ENCODE peak calls at places on chromosomes 2 and 18, in seven cellular contexts. One of them, this sample, is unnamed.

GRCh38 chr2:67899187-67899586 is 163.6 kb downstream of the C1D start:
- DNase-seq in cardiac muscle cell: no peak
- DNase-seq in psoas muscle: no peak
- DNase-seq in H9: no peak
- DNase-seq in MCF 10A: no peak
- DNase-seq in dorsolateral prefrontal cortex: no peak
- DNase-seq in fibroblast of mammary gland: no peak
- DNase-seq in this sample: no peak

GRCh38 chr2:227412877-227413276 is 25.1 kb upstream of the SCYGR1 start:
- DNase-seq in dorsolateral prefrontal cortex: no peak
- DNase-seq in H9: no peak
- DNase-seq in cardiac muscle cell: no peak
- DNase-seq in psoas muscle: no peak
- DNase-seq in fibroblast of mammary gland: no peak
- DNase-seq in MCF 10A: no peak
- DNase-seq in this sample: no peak

GRCh38 chr18:3603460-3604259 is 153.7 kb downstream of the TGIF1 start:
- DNase-seq in psoas muscle: no peak
- DNase-seq in dorsolateral prefrontal cortex: no peak
- DNase-seq in MCF 10A: peak
- DNase-seq in cardiac muscle cell: no peak
- DNase-seq in H9: peak
- DNase-seq in fibroblast of mammary gland: peak
- DNase-seq in this sample: no peak

GRCh38 chr2:237304763-237305514 is 109.0 kb downstream of the COL6A3 start:
- DNase-seq in MCF 10A: peak
- DNase-seq in fibroblast of mammary gland: peak
- DNase-seq in H9: no peak
- DNase-seq in dorsolateral prefrontal cortex: no peak
- DNase-seq in cardiac muscle cell: no peak
- DNase-seq in psoas muscle: no peak
- DNase-seq in this sample: no peak

GRCh38 chr18:79897940-79898625 is 53.4 kb downstream of the SLC66A2 start:
- DNase-seq in psoas muscle: no peak
- DNase-seq in H9: no peak
- DNase-seq in MCF 10A: no peak
- DNase-seq in cardiac muscle cell: no peak
- DNase-seq in dorsolateral prefrontal cortex: no peak
- DNase-seq in fibroblast of mammary gland: no peak
- DNase-seq in this sample: no peak

GRCh38 chr2:139155991-139156390 is 375.8 kb upstream of the NXPH2 start:
- DNase-seq in fibroblast of mammary gland: no peak
- DNase-seq in dorsolateral prefrontal cortex: no peak
- DNase-seq in MCF 10A: no peak
- DNase-seq in psoas muscle: no peak
- DNase-seq in cardiac muscle cell: peak
- DNase-seq in H9: no peak
- DNase-seq in this sample: no peak

GRCh38 chr2:63189026-63189425 is 138.4 kb downstream of the OTX1 start:
- DNase-seq in H9: peak
- DNase-seq in dorsolateral prefrontal cortex: no peak
- DNase-seq in MCF 10A: peak
- DNase-seq in cardiac muscle cell: peak
- DNase-seq in fibroblast of mammary gland: peak
- DNase-seq in psoas muscle: no peak
- DNase-seq in this sample: peak

GRCh38 chr18:45845410-45845809 is 19.9 kb downstream of the SIGLEC15 start:
- DNase-seq in MCF 10A: no peak
- DNase-seq in psoas muscle: no peak
- DNase-seq in fibroblast of mammary gland: no peak
- DNase-seq in cardiac muscle cell: peak
- DNase-seq in dorsolateral prefrontal cortex: no peak
- DNase-seq in H9: no peak
- DNase-seq in this sample: no peak

GRCh38 chr2:197704434-197705142 is 581 bp upstream of the MARS2 start:
- DNase-seq in MCF 10A: no peak
- DNase-seq in H9: no peak
- DNase-seq in cardiac muscle cell: no peak
- DNase-seq in psoas muscle: no peak
- DNase-seq in dorsolateral prefrontal cortex: no peak
- DNase-seq in fibroblast of mammary gland: no peak
- DNase-seq in this sample: no peak

GRCh38 chr2:215392687-215393270 is 43.1 kb downstream of the FN1 start:
- DNase-seq in fibroblast of mammary gland: peak
- DNase-seq in H9: no peak
- DNase-seq in dorsolateral prefrontal cortex: no peak
- DNase-seq in MCF 10A: no peak
- DNase-seq in cardiac muscle cell: no peak
- DNase-seq in psoas muscle: no peak
- DNase-seq in this sample: no peak

GRCh38 chr2:196487426-196487825 is 152.1 kb upstream of the CCDC150 start:
- DNase-seq in dorsolateral prefrontal cortex: no peak
- DNase-seq in MCF 10A: no peak
- DNase-seq in fibroblast of mammary gland: peak
- DNase-seq in psoas muscle: no peak
- DNase-seq in H9: no peak
- DNase-seq in cardiac muscle cell: no peak
- DNase-seq in this sample: no peak

GRCh38 chr2:158740127-158740526 is 55.0 kb upstream of the DAPL1 start:
- DNase-seq in dorsolateral prefrontal cortex: no peak
- DNase-seq in H9: no peak
- DNase-seq in cardiac muscle cell: no peak
- DNase-seq in psoas muscle: no peak
- DNase-seq in fibroblast of mammary gland: peak
- DNase-seq in MCF 10A: no peak
- DNase-seq in this sample: no peak

GRCh38 chr18:30094556-30094955 is 948.0 kb downstream of the DSC3 start:
- DNase-seq in psoas muscle: no peak
- DNase-seq in cardiac muscle cell: no peak
- DNase-seq in H9: no peak
- DNase-seq in dorsolateral prefrontal cortex: no peak
- DNase-seq in MCF 10A: peak
- DNase-seq in fibroblast of mammary gland: peak
- DNase-seq in this sample: no peak

GRCh38 chr2:240240017-240240416 is 99.6 kb upstream of the OTOS start:
- DNase-seq in cardiac muscle cell: no peak
- DNase-seq in psoas muscle: no peak
- DNase-seq in MCF 10A: no peak
- DNase-seq in H9: no peak
- DNase-seq in dorsolateral prefrontal cortex: no peak
- DNase-seq in fibroblast of mammary gland: no peak
- DNase-seq in this sample: no peak

GRCh38 chr2:2868065-2868464 is 509.6 kb downstream of the EIPR1 start:
- DNase-seq in psoas muscle: no peak
- DNase-seq in H9: no peak
- DNase-seq in MCF 10A: no peak
- DNase-seq in cardiac muscle cell: no peak
- DNase-seq in dorsolateral prefrontal cortex: no peak
- DNase-seq in fibroblast of mammary gland: no peak
- DNase-seq in this sample: no peak

GRCh38 chr2:60958800-60959199 is 58.7 kb upstream of the PEX13 start:
- DNase-seq in cardiac muscle cell: no peak
- DNase-seq in fibroblast of mammary gland: peak
- DNase-seq in H9: no peak
- DNase-seq in dorsolateral prefrontal cortex: no peak
- DNase-seq in MCF 10A: peak
- DNase-seq in psoas muscle: no peak
- DNase-seq in this sample: no peak

GRCh38 chr2:241561811-241562210 is 3.3 kb downstream of the BOK start:
- DNase-seq in cardiac muscle cell: no peak
- DNase-seq in fibroblast of mammary gland: peak
- DNase-seq in dorsolateral prefrontal cortex: peak
- DNase-seq in psoas muscle: peak
- DNase-seq in H9: peak
- DNase-seq in MCF 10A: peak
- DNase-seq in this sample: no peak

GRCh38 chr18:28149810-28150420 is 27.0 kb downstream of the CDH2 start:
- DNase-seq in fibroblast of mammary gland: no peak
- DNase-seq in psoas muscle: no peak
- DNase-seq in dorsolateral prefrontal cortex: no peak
- DNase-seq in MCF 10A: no peak
- DNase-seq in H9: no peak
- DNase-seq in cardiac muscle cell: no peak
- DNase-seq in this sample: no peak

GRCh38 chr2:42216712-42217111 is 47.6 kb downstream of the EML4 start:
- DNase-seq in psoas muscle: no peak
- DNase-seq in MCF 10A: peak
- DNase-seq in H9: no peak
- DNase-seq in fibroblast of mammary gland: peak
- DNase-seq in cardiac muscle cell: no peak
- DNase-seq in dorsolateral prefrontal cortex: no peak
- DNase-seq in this sample: no peak

GRCh38 chr2:9813312-9814128 is 29.8 kb upstream of the TAF1B start:
- DNase-seq in psoas muscle: peak
- DNase-seq in MCF 10A: peak
- DNase-seq in dorsolateral prefrontal cortex: peak
- DNase-seq in fibroblast of mammary gland: peak
- DNase-seq in H9: peak
- DNase-seq in cardiac muscle cell: peak
- DNase-seq in this sample: peak

GRCh38 chr2:9812945-9813311 is 30.3 kb upstream of the TAF1B start:
- DNase-seq in psoas muscle: no peak
- DNase-seq in H9: no peak
- DNase-seq in cardiac muscle cell: no peak
- DNase-seq in fibroblast of mammary gland: no peak
- DNase-seq in dorsolateral prefrontal cortex: no peak
- DNase-seq in MCF 10A: no peak
- DNase-seq in this sample: no peak

GRCh38 chr2:9815844-9816279 is 27.4 kb upstream of the TAF1B start:
- DNase-seq in psoas muscle: no peak
- DNase-seq in cardiac muscle cell: no peak
- DNase-seq in MCF 10A: no peak
- DNase-seq in fibroblast of mammary gland: no peak
- DNase-seq in dorsolateral prefrontal cortex: no peak
- DNase-seq in H9: no peak
- DNase-seq in this sample: no peak

GRCh38 chr2:9815076-9815475 is 28.2 kb upstream of the TAF1B start:
- DNase-seq in fibroblast of mammary gland: no peak
- DNase-seq in dorsolateral prefrontal cortex: no peak
- DNase-seq in psoas muscle: no peak
- DNase-seq in H9: no peak
- DNase-seq in MCF 10A: no peak
- DNase-seq in cardiac muscle cell: no peak
- DNase-seq in this sample: no peak

GRCh38 chr2:9814129-9814868 is 29.0 kb upstream of the TAF1B start:
- DNase-seq in dorsolateral prefrontal cortex: no peak
- DNase-seq in cardiac muscle cell: no peak
- DNase-seq in H9: no peak
- DNase-seq in MCF 10A: no peak
- DNase-seq in fibroblast of mammary gland: no peak
- DNase-seq in psoas muscle: no peak
- DNase-seq in this sample: no peak
- TF ChIP-seq CTCF in dorsolateral prefrontal cortex: no peak
- TF ChIP-seq CTCF in cardiac muscle cell: no peak
- TF ChIP-seq CTCF in H9: peak
- TF ChIP-seq CTCF in MCF 10A: no peak
- TF ChIP-seq CTCF in fibroblast of mammary gland: no peak
- TF ChIP-seq CTCF in psoas muscle: no peak
- TF ChIP-seq CTCF in this sample: no peak

GRCh38 chr2:222959358-222959757 is 92.6 kb upstream of the KCNE4 start:
- DNase-seq in dorsolateral prefrontal cortex: no peak
- DNase-seq in fibroblast of mammary gland: peak
- DNase-seq in psoas muscle: no peak
- DNase-seq in cardiac muscle cell: no peak
- DNase-seq in H9: peak
- DNase-seq in MCF 10A: peak
- DNase-seq in this sample: no peak
- TF ChIP-seq CTCF in dorsolateral prefrontal cortex: no peak
- TF ChIP-seq CTCF in fibroblast of mammary gland: peak
- TF ChIP-seq CTCF in psoas muscle: no peak
- TF ChIP-seq CTCF in cardiac muscle cell: peak
- TF ChIP-seq CTCF in H9: peak
- TF ChIP-seq CTCF in MCF 10A: peak
- TF ChIP-seq CTCF in this sample: peak

GRCh38 chr18:52992041-52992440 is 652.0 kb downstream of the DCC start:
- DNase-seq in MCF 10A: peak
- DNase-seq in fibroblast of mammary gland: no peak
- DNase-seq in dorsolateral prefrontal cortex: no peak
- DNase-seq in H9: peak
- DNase-seq in cardiac muscle cell: peak
- DNase-seq in psoas muscle: no peak
- DNase-seq in this sample: no peak
- TF ChIP-seq CTCF in MCF 10A: no peak
- TF ChIP-seq CTCF in fibroblast of mammary gland: no peak
- TF ChIP-seq CTCF in dorsolateral prefrontal cortex: no peak
- TF ChIP-seq CTCF in H9: peak
- TF ChIP-seq CTCF in cardiac muscle cell: no peak
- TF ChIP-seq CTCF in psoas muscle: no peak
- TF ChIP-seq CTCF in this sample: peak

DNA sequence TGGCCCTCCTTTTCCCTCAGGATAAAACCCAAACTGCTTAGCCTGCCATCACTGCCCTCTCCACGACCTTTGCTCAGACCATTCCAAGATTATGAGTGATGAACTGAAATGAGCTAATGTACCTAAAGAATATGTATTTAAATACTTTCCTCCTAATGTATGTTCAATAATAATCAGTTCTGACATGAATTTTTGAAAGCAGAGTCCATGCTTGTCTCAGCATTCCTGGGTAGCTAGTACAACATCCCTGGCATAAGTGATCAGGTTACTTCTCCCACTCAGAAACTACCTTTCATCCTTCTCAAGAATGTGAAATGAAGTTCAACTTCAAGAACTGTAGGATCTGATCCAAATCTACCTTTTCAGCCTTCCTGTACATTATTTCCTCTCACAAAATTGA is 103.6 kb downstream of the UNC80 start:
- DNase-seq in psoas muscle: no peak
- DNase-seq in H9: no peak
- DNase-seq in dorsolateral prefrontal cortex: no peak
- DNase-seq in MCF 10A: no peak
- DNase-seq in fibroblast of mammary gland: no peak
- DNase-seq in cardiac muscle cell: no peak
- DNase-seq in this sample: no peak
- TF ChIP-seq CTCF in psoas muscle: no peak
- TF ChIP-seq CTCF in H9: no peak
- TF ChIP-seq CTCF in dorsolateral prefrontal cortex: no peak
- TF ChIP-seq CTCF in MCF 10A: no peak
- TF ChIP-seq CTCF in fibroblast of mammary gland: no peak
- TF ChIP-seq CTCF in cardiac muscle cell: no peak
- TF ChIP-seq CTCF in this sample: no peak